ENCODE peak calls at places on chromosomes 3 and 15, in ten cellular contexts. One of them, this sample, is unnamed. For H3K4me1, the result is how much of the 10 kb centered on the place peaks cover.

GRCh38 chr3:161689699-161690098 is 193.1 kb downstream of the OTOL1 start:
- DNase-seq in endothelial cell of umbilical vein: no peak
- DNase-seq in HepG2: no peak
- DNase-seq in A549: no peak
- DNase-seq in H9: no peak
- DNase-seq in CD8-positive, alpha-beta T cell: no peak
- DNase-seq in sigmoid colon: no peak
- DNase-seq in upper lobe of left lung: no peak
- DNase-seq in IMR-90: no peak
- DNase-seq in DND-41: no peak
- DNase-seq in this sample: no peak

GRCh38 chr15:41891946-41892345 is 1.9 kb downstream of the SPTBN5 start:
- DNase-seq in endothelial cell of umbilical vein: no peak
- DNase-seq in HepG2: no peak
- DNase-seq in A549: no peak
- DNase-seq in H9: no peak
- DNase-seq in CD8-positive, alpha-beta T cell: no peak
- DNase-seq in sigmoid colon: no peak
- DNase-seq in upper lobe of left lung: no peak
- DNase-seq in IMR-90: no peak
- DNase-seq in DND-41: no peak
- DNase-seq in this sample: no peak

GRCh38 chr3:64459711-64460110 is 228.1 kb downstream of the ADAMTS9 start:
- DNase-seq in endothelial cell of umbilical vein: no peak
- DNase-seq in HepG2: no peak
- DNase-seq in A549: no peak
- DNase-seq in H9: no peak
- DNase-seq in CD8-positive, alpha-beta T cell: no peak
- DNase-seq in sigmoid colon: no peak
- DNase-seq in upper lobe of left lung: no peak
- DNase-seq in IMR-90: peak
- DNase-seq in DND-41: no peak
- DNase-seq in this sample: no peak

GRCh38 chr3:129625071-129625874 is 18.8 kb upstream of the PLXND1 start:
- DNase-seq in endothelial cell of umbilical vein: peak
- DNase-seq in HepG2: no peak
- DNase-seq in A549: peak
- DNase-seq in H9: peak
- DNase-seq in CD8-positive, alpha-beta T cell: no peak
- DNase-seq in sigmoid colon: peak
- DNase-seq in upper lobe of left lung: peak
- DNase-seq in IMR-90: no peak
- DNase-seq in DND-41: no peak
- DNase-seq in this sample: peak

GRCh38 chr3:172280406-172281051 is 167.7 kb downstream of the GHSR start:
- DNase-seq in endothelial cell of umbilical vein: peak
- DNase-seq in HepG2: no peak
- DNase-seq in A549: no peak
- DNase-seq in H9: no peak
- DNase-seq in CD8-positive, alpha-beta T cell: no peak
- DNase-seq in sigmoid colon: no peak
- DNase-seq in upper lobe of left lung: no peak
- DNase-seq in IMR-90: peak
- DNase-seq in DND-41: no peak
- DNase-seq in this sample: peak

GRCh38 chr3:108159128-108159527 is 63.1 kb downstream of the IFT57 start:
- DNase-seq in endothelial cell of umbilical vein: no peak
- DNase-seq in HepG2: no peak
- DNase-seq in A549: no peak
- DNase-seq in H9: no peak
- DNase-seq in CD8-positive, alpha-beta T cell: no peak
- DNase-seq in sigmoid colon: no peak
- DNase-seq in upper lobe of left lung: no peak
- DNase-seq in IMR-90: peak
- DNase-seq in DND-41: no peak
- DNase-seq in this sample: no peak

GRCh38 chr3:146505496-146505895 is 36.1 kb upstream of the PLSCR2 start:
- DNase-seq in endothelial cell of umbilical vein: peak
- DNase-seq in HepG2: no peak
- DNase-seq in A549: no peak
- DNase-seq in H9: no peak
- DNase-seq in CD8-positive, alpha-beta T cell: no peak
- DNase-seq in sigmoid colon: no peak
- DNase-seq in upper lobe of left lung: no peak
- DNase-seq in IMR-90: no peak
- DNase-seq in DND-41: no peak
- DNase-seq in this sample: no peak

GRCh38 chr15:33852570-33852969 is 115.7 kb upstream of the CHRM5 start:
- DNase-seq in endothelial cell of umbilical vein: no peak
- DNase-seq in HepG2: no peak
- DNase-seq in A549: peak
- DNase-seq in H9: no peak
- DNase-seq in CD8-positive, alpha-beta T cell: no peak
- DNase-seq in sigmoid colon: no peak
- DNase-seq in upper lobe of left lung: no peak
- DNase-seq in IMR-90: peak
- DNase-seq in DND-41: no peak
- DNase-seq in this sample: peak

GRCh38 chr3:190696777-190697501 is 165.6 kb downstream of the GMNC start:
- DNase-seq in endothelial cell of umbilical vein: peak
- DNase-seq in HepG2: peak
- DNase-seq in A549: peak
- DNase-seq in H9: no peak
- DNase-seq in CD8-positive, alpha-beta T cell: no peak
- DNase-seq in sigmoid colon: no peak
- DNase-seq in upper lobe of left lung: no peak
- DNase-seq in IMR-90: peak
- DNase-seq in DND-41: peak
- DNase-seq in this sample: no peak

GRCh38 chr3:58037141-58037910 is 29.1 kb downstream of the FLNB start:
- DNase-seq in endothelial cell of umbilical vein: no peak
- DNase-seq in HepG2: no peak
- DNase-seq in A549: no peak
- DNase-seq in H9: no peak
- DNase-seq in CD8-positive, alpha-beta T cell: no peak
- DNase-seq in sigmoid colon: no peak
- DNase-seq in upper lobe of left lung: no peak
- DNase-seq in IMR-90: no peak
- DNase-seq in DND-41: no peak
- DNase-seq in this sample: no peak

GRCh38 chr15:68407141-68407885 is 24.6 kb downstream of the ITGA11 start:
- DNase-seq in endothelial cell of umbilical vein: no peak
- DNase-seq in HepG2: no peak
- DNase-seq in A549: no peak
- DNase-seq in H9: no peak
- DNase-seq in CD8-positive, alpha-beta T cell: no peak
- DNase-seq in sigmoid colon: peak
- DNase-seq in upper lobe of left lung: no peak
- DNase-seq in IMR-90: no peak
- DNase-seq in DND-41: no peak
- DNase-seq in this sample: no peak

GRCh38 chr15:49926731-49927130 is 192.3 kb downstream of the ATP8B4 start:
- DNase-seq in endothelial cell of umbilical vein: no peak
- DNase-seq in HepG2: no peak
- DNase-seq in A549: no peak
- DNase-seq in H9: no peak
- DNase-seq in CD8-positive, alpha-beta T cell: no peak
- DNase-seq in sigmoid colon: no peak
- DNase-seq in upper lobe of left lung: no peak
- DNase-seq in IMR-90: no peak
- DNase-seq in DND-41: no peak
- DNase-seq in this sample: no peak

GRCh38 chr15:90006217-90007088 is 5.3 kb downstream of the ZNF710 start:
- DNase-seq in endothelial cell of umbilical vein: no peak
- DNase-seq in HepG2: no peak
- DNase-seq in A549: no peak
- DNase-seq in H9: no peak
- DNase-seq in CD8-positive, alpha-beta T cell: no peak
- DNase-seq in sigmoid colon: no peak
- DNase-seq in upper lobe of left lung: peak
- DNase-seq in IMR-90: no peak
- DNase-seq in DND-41: no peak
- DNase-seq in this sample: no peak
- H3K4me1 ChIP-seq in endothelial cell of umbilical vein: under half
- H3K4me1 ChIP-seq in HepG2: half or more
- H3K4me1 ChIP-seq in A549: under half
- H3K4me1 ChIP-seq in H9: under half
- H3K4me1 ChIP-seq in CD8-positive, alpha-beta T cell: under half
- H3K4me1 ChIP-seq in sigmoid colon: under half
- H3K4me1 ChIP-seq in upper lobe of left lung: under half
- H3K4me1 ChIP-seq in IMR-90: under half
- H3K4me1 ChIP-seq in DND-41: under half
- H3K4me1 ChIP-seq in this sample: under half

GRCh38 chr3:127630811-127631714 is 2.1 kb downstream of the PODXL2 start:
- DNase-seq in endothelial cell of umbilical vein: no peak
- DNase-seq in HepG2: no peak
- DNase-seq in A549: no peak
- DNase-seq in H9: no peak
- DNase-seq in CD8-positive, alpha-beta T cell: no peak
- DNase-seq in sigmoid colon: no peak
- DNase-seq in upper lobe of left lung: no peak
- DNase-seq in IMR-90: no peak
- DNase-seq in DND-41: no peak
- DNase-seq in this sample: no peak

GRCh38 chr3:127632035-127632434 is 3.0 kb downstream of the PODXL2 start:
- DNase-seq in endothelial cell of umbilical vein: no peak
- DNase-seq in HepG2: no peak
- DNase-seq in A549: no peak
- DNase-seq in H9: no peak
- DNase-seq in CD8-positive, alpha-beta T cell: no peak
- DNase-seq in sigmoid colon: no peak
- DNase-seq in upper lobe of left lung: no peak
- DNase-seq in IMR-90: no peak
- DNase-seq in DND-41: no peak
- DNase-seq in this sample: no peak

GRCh38 chr3:127629462-127630403 is 748 bp downstream of the PODXL2 start:
- DNase-seq in endothelial cell of umbilical vein: no peak
- DNase-seq in HepG2: no peak
- DNase-seq in A549: no peak
- DNase-seq in H9: no peak
- DNase-seq in CD8-positive, alpha-beta T cell: peak
- DNase-seq in sigmoid colon: no peak
- DNase-seq in upper lobe of left lung: no peak
- DNase-seq in IMR-90: no peak
- DNase-seq in DND-41: no peak
- DNase-seq in this sample: no peak

GRCh38 chr3:127628426-127628787 is 578 bp upstream of the PODXL2 start:
- DNase-seq in endothelial cell of umbilical vein: no peak
- DNase-seq in HepG2: no peak
- DNase-seq in A549: no peak
- DNase-seq in H9: no peak
- DNase-seq in CD8-positive, alpha-beta T cell: no peak
- DNase-seq in sigmoid colon: no peak
- DNase-seq in upper lobe of left lung: no peak
- DNase-seq in IMR-90: no peak
- DNase-seq in DND-41: no peak
- DNase-seq in this sample: no peak

DNA sequence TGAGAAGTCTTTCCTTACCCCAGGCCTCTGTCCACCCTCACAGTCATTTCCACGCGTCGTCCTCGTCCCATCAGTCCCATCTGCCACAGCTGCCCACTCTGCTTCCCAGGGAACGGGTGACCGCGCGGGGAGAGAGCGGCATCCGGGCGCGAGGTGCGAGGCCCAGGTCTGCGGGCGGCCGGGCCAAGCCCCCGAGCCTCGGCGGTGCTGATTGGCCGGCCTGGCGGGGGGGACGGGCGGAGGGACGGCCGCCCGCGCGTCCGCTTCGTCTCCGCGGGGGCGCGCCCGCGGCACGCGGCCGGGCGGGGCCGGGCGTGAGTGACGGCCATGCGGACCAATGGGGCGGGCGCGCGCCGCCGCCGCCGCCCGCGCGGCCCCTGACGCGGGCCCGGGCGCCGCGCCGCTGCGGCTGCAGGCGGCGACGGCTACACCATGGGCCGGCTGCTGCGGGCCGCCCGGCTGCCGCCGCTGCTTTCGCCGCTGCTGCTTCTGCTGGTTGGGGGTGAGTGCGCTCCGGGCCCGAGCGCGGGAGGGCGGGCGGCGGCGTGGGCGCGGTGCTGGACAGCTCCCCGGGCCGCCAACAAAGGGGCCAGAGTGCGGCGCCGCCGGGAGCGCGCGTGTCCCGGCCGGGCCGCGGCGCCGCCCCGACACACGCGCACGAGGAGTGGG is at the start of gene PODXL2:
- DNase-seq in endothelial cell of umbilical vein: peak
- DNase-seq in HepG2: peak
- DNase-seq in A549: peak
- DNase-seq in H9: peak
- DNase-seq in CD8-positive, alpha-beta T cell: no peak
- DNase-seq in sigmoid colon: no peak
- DNase-seq in upper lobe of left lung: peak
- DNase-seq in IMR-90: peak
- DNase-seq in DND-41: no peak
- DNase-seq in this sample: no peak
- H3K4me1 ChIP-seq in endothelial cell of umbilical vein: under half
- H3K4me1 ChIP-seq in HepG2: under half
- H3K4me1 ChIP-seq in A549: under half
- H3K4me1 ChIP-seq in H9: under half
- H3K4me1 ChIP-seq in CD8-positive, alpha-beta T cell: under half
- H3K4me1 ChIP-seq in sigmoid colon: under half
- H3K4me1 ChIP-seq in upper lobe of left lung: under half
- H3K4me1 ChIP-seq in IMR-90: under half
- H3K4me1 ChIP-seq in DND-41: under half
- H3K4me1 ChIP-seq in this sample: under half

GRCh38 chr3:15323063-15323462 is 9.3 kb downstream of the SH3BP5 start:
- DNase-seq in endothelial cell of umbilical vein: no peak
- DNase-seq in HepG2: no peak
- DNase-seq in A549: no peak
- DNase-seq in H9: no peak
- DNase-seq in CD8-positive, alpha-beta T cell: no peak
- DNase-seq in sigmoid colon: peak
- DNase-seq in upper lobe of left lung: no peak
- DNase-seq in IMR-90: no peak
- DNase-seq in DND-41: no peak
- DNase-seq in this sample: no peak
- H3K4me1 ChIP-seq in endothelial cell of umbilical vein: under half
- H3K4me1 ChIP-seq in HepG2: under half
- H3K4me1 ChIP-seq in A549: under half
- H3K4me1 ChIP-seq in H9: under half
- H3K4me1 ChIP-seq in CD8-positive, alpha-beta T cell: under half
- H3K4me1 ChIP-seq in sigmoid colon: under half
- H3K4me1 ChIP-seq in upper lobe of left lung: half or more
- H3K4me1 ChIP-seq in IMR-90: under half
- H3K4me1 ChIP-seq in DND-41: under half
- H3K4me1 ChIP-seq in this sample: half or more

DNA sequence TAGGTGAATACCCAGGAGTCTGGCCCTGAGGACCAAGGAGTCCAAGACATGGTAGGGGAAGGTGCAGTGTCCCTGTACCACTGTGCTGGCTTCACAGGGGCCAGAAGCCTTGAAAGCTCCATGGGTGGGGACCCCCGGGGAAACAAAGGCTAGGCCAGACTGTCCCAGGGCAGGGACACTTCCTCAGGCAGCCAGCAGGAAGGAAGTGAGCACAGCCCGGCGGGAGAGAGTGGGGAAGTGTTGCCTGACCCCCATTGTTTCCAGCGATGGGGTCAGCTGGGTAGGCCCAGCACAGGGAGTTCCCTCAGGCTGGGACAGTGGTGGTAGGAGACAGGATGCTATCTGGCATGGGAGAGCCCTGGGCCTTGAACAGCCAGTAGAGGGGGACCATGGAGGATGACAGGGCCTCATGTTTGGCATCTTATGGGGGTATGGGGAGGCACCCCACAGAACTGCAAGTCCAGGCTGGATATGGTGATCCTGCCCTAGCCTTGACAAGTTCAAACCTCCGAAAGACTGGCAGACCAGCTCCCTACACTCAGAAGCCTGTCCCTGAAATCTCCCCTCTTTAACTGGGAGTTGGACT is 1.2 kb upstream of the HYAL2 start:
- DNase-seq in endothelial cell of umbilical vein: peak
- DNase-seq in HepG2: no peak
- DNase-seq in A549: no peak
- DNase-seq in H9: no peak
- DNase-seq in CD8-positive, alpha-beta T cell: no peak
- DNase-seq in sigmoid colon: no peak
- DNase-seq in upper lobe of left lung: peak
- DNase-seq in IMR-90: no peak
- DNase-seq in DND-41: no peak
- DNase-seq in this sample: no peak
- H3K4me1 ChIP-seq in endothelial cell of umbilical vein: half or more
- H3K4me1 ChIP-seq in HepG2: half or more
- H3K4me1 ChIP-seq in A549: under half
- H3K4me1 ChIP-seq in H9: under half
- H3K4me1 ChIP-seq in CD8-positive, alpha-beta T cell: under half
- H3K4me1 ChIP-seq in sigmoid colon: half or more
- H3K4me1 ChIP-seq in upper lobe of left lung: half or more
- H3K4me1 ChIP-seq in IMR-90: under half
- H3K4me1 ChIP-seq in DND-41: half or more
- H3K4me1 ChIP-seq in this sample: under half